ENCODE peak calls at places on chromosomes 12 and 14, in four cellular contexts. One of them, this sample, is unnamed.
A peak's percentile ranks its signal among the peaks of the same experiment; 100 is the strongest.

GRCh38 chr12:30631710-30632109 is 64.0 kb downstream of the IPO8 start:
- DNase-seq in NCI-H1417: no peak
- DNase-seq in MV-4-11: no peak
- DNase-seq in NCI-H2029: no peak
- DNase-seq in this sample: peak; percentile 49

GRCh38 chr14:79510659-79511058 is 700.6 kb downstream of the DIO2 start:
- DNase-seq in NCI-H2029: no peak
- DNase-seq in NCI-H1417: no peak
- DNase-seq in MV-4-11: no peak
- DNase-seq in this sample: no peak

GRCh38 chr14:96205059-96205993 is 687 bp downstream of the BDKRB2 start:
- DNase-seq in NCI-H2029: no peak
- DNase-seq in NCI-H1417: no peak
- DNase-seq in MV-4-11: no peak
- DNase-seq in this sample: peak; percentile 17

GRCh38 chr12:112978163-112979081 is at the start of gene OAS2:
- DNase-seq in NCI-H1417: no peak
- DNase-seq in NCI-H2029: no peak
- DNase-seq in MV-4-11: peak; percentile 96
- DNase-seq in this sample: no peak

GRCh38 chr12:89058393-89058792 is 293.9 kb downstream of the DUSP6 start:
- DNase-seq in NCI-H1417: no peak
- DNase-seq in MV-4-11: no peak
- DNase-seq in NCI-H2029: no peak
- DNase-seq in this sample: no peak

GRCh38 chr12:92439397-92439779 is 263.4 kb upstream of the PLEKHG7 start:
- DNase-seq in NCI-H2029: no peak
- DNase-seq in MV-4-11: no peak
- DNase-seq in NCI-H1417: no peak
- DNase-seq in this sample: no peak

GRCh38 chr12:9702239-9702638 is 30.7 kb downstream of the CLECL1 start:
- DNase-seq in NCI-H2029: no peak
- DNase-seq in NCI-H1417: no peak
- DNase-seq in MV-4-11: peak; percentile 22
- DNase-seq in this sample: no peak

GRCh38 chr12:86683568-86683991 is 427.4 kb upstream of the MGAT4C start:
- DNase-seq in MV-4-11: no peak
- DNase-seq in NCI-H2029: no peak
- DNase-seq in NCI-H1417: no peak
- DNase-seq in this sample: no peak

GRCh38 chr12:38689704-38690103 is 215.7 kb downstream of the CPNE8 start:
- DNase-seq in NCI-H1417: no peak
- DNase-seq in NCI-H2029: no peak
- DNase-seq in MV-4-11: no peak
- DNase-seq in this sample: no peak

GRCh38 chr14:101175731-101176534 is 272.4 kb upstream of the RTL1 start:
- DNase-seq in MV-4-11: no peak
- DNase-seq in NCI-H2029: no peak
- DNase-seq in NCI-H1417: peak; percentile 24
- DNase-seq in this sample: peak; percentile 44

GRCh38 chr12:47777741-47778558 is 4.9 kb downstream of the SLC48A1 start:
- DNase-seq in MV-4-11: peak; percentile 61
- DNase-seq in NCI-H2029: no peak
- DNase-seq in NCI-H1417: no peak
- DNase-seq in this sample: no peak

GRCh38 chr12:22353615-22354325 is 19.3 kb upstream of the ST8SIA1 start:
- DNase-seq in NCI-H2029: no peak
- DNase-seq in NCI-H1417: no peak
- DNase-seq in MV-4-11: no peak
- DNase-seq in this sample: no peak

GRCh38 chr12:126944684-126945083 is 1322.3 kb upstream of the TMEM132C start:
- DNase-seq in NCI-H2029: no peak
- DNase-seq in MV-4-11: no peak
- DNase-seq in NCI-H1417: no peak
- DNase-seq in this sample: no peak

GRCh38 chr12:5260086-5260485 is 171.8 kb upstream of the NTF3 start:
- DNase-seq in NCI-H1417: peak; percentile 34
- DNase-seq in MV-4-11: no peak
- DNase-seq in NCI-H2029: no peak
- DNase-seq in this sample: no peak

GRCh38 chr12:57454566-57455373 is at the start of gene INHBE:
- DNase-seq in NCI-H2029: peak; percentile 57
- DNase-seq in MV-4-11: peak; percentile 69
- DNase-seq in NCI-H1417: peak; percentile 83
- DNase-seq in this sample: peak; percentile 95

GRCh38 chr12:27975222-27976136 is 2.9 kb upstream of the PTHLH start:
- DNase-seq in MV-4-11: no peak
- DNase-seq in NCI-H2029: no peak
- DNase-seq in NCI-H1417: no peak
- DNase-seq in this sample: no peak

GRCh38 chr12:123054371-123054770 is 73.9 kb downstream of the ARL6IP4 start:
- DNase-seq in MV-4-11: no peak
- DNase-seq in NCI-H1417: no peak
- DNase-seq in NCI-H2029: no peak
- DNase-seq in this sample: no peak

GRCh38 chr12:124568431-124569374 is 1.3 kb upstream of the NCOR2 start:
- DNase-seq in NCI-H1417: peak; percentile 85
- DNase-seq in NCI-H2029: no peak
- DNase-seq in MV-4-11: peak; percentile 97
- DNase-seq in this sample: peak; percentile 33

GRCh38 chr14:101126376-101127130 is 223.0 kb upstream of the RTL1 start:
- DNase-seq in NCI-H1417: no peak
- DNase-seq in MV-4-11: no peak
- DNase-seq in NCI-H2029: no peak
- DNase-seq in this sample: no peak

GRCh38 chr14:73438993-73439392 is 19.4 kb downstream of the NUMB start:
- DNase-seq in NCI-H1417: no peak
- DNase-seq in NCI-H2029: no peak
- DNase-seq in MV-4-11: no peak
- DNase-seq in this sample: no peak

GRCh38 chr14:72961579-72962335 is 35.5 kb downstream of the DCAF4 start:
- DNase-seq in MV-4-11: no peak
- DNase-seq in NCI-H2029: no peak
- DNase-seq in NCI-H1417: no peak
- DNase-seq in this sample: no peak

GRCh38 chr12:118371354-118372282 is 1.1 kb downstream of the TAOK3 start:
- DNase-seq in MV-4-11: peak; percentile 17
- DNase-seq in NCI-H2029: no peak
- DNase-seq in NCI-H1417: no peak
- DNase-seq in this sample: no peak

GRCh38 chr12:83808591-83808990 is 1104.0 kb downstream of the SLC6A15 start:
- DNase-seq in NCI-H1417: no peak
- DNase-seq in MV-4-11: no peak
- DNase-seq in NCI-H2029: no peak
- DNase-seq in this sample: no peak

GRCh38 chr12:90682398-90682797 is 272.6 kb downstream of the CCER1 start:
- DNase-seq in MV-4-11: no peak
- DNase-seq in NCI-H2029: no peak
- DNase-seq in NCI-H1417: no peak
- DNase-seq in this sample: no peak

GRCh38 chr12:129887047-129887568 is 16.7 kb downstream of the TMEM132D start:
- DNase-seq in NCI-H1417: peak; percentile 91
- DNase-seq in NCI-H2029: peak; percentile 99
- DNase-seq in MV-4-11: no peak
- DNase-seq in this sample: peak; percentile 99

GRCh38 chr14:106201376-106201775 is 675.0 kb downstream of the TMEM121 start:
- DNase-seq in NCI-H2029: no peak
- DNase-seq in NCI-H1417: no peak
- DNase-seq in MV-4-11: no peak
- DNase-seq in this sample: no peak

GRCh38 chr14:99251721-99252120 is 20.3 kb downstream of the BCL11B start:
- DNase-seq in NCI-H1417: no peak
- DNase-seq in NCI-H2029: no peak
- DNase-seq in MV-4-11: no peak
- DNase-seq in this sample: no peak

GRCh38 chr12:4280351-4281163 is 7.0 kb downstream of the CCND2 start:
- DNase-seq in NCI-H1417: no peak
- DNase-seq in NCI-H2029: no peak
- DNase-seq in MV-4-11: no peak
- DNase-seq in this sample: no peak

GRCh38 chr12:112973712-112974305 is 4.5 kb upstream of the OAS2 start:
- DNase-seq in MV-4-11: peak; percentile 52
- DNase-seq in NCI-H2029: no peak
- DNase-seq in NCI-H1417: no peak
- DNase-seq in this sample: no peak

GRCh38 chr12:532908-533565 is 73.3 kb downstream of the B4GALNT3 start:
- DNase-seq in MV-4-11: peak; percentile 69
- DNase-seq in NCI-H2029: no peak
- DNase-seq in NCI-H1417: no peak
- DNase-seq in this sample: no peak

GRCh38 chr12:9214536-9214935 is 6.3 kb upstream of the PZP start:
- DNase-seq in NCI-H2029: no peak
- DNase-seq in NCI-H1417: no peak
- DNase-seq in MV-4-11: no peak
- DNase-seq in this sample: no peak

GRCh38 chr12:69239922-69240624 is 704 bp downstream of the CPSF6 start:
- DNase-seq in NCI-H2029: peak; percentile 50
- DNase-seq in NCI-H1417: peak; percentile 69
- DNase-seq in MV-4-11: no peak
- DNase-seq in this sample: peak; percentile 84